ENCODE peak calls at places on chromosomes 5 and 9, in nine cellular contexts. One of them, this sample, is unnamed.

GRCh38 chr9:81622471-81623245 is 66.7 kb downstream of the TLE1 start:
- DNase-seq in activated CD4-positive, CD25-positive, alpha-beta regulatory T cell: no peak
- DNase-seq in neuronal stem cell: no peak
- DNase-seq in endothelial cell of umbilical vein: no peak
- DNase-seq in CD4-positive, CD25-positive, alpha-beta regulatory T cell: no peak
- DNase-seq in HCT116: no peak
- DNase-seq in AG09319: no peak
- DNase-seq in activated naive CD4-positive, alpha-beta T cell treated with anti-CD3 and anti-CD28 coated beads for 36 hours: no peak
- DNase-seq in NCI-H774: no peak
- DNase-seq in this sample: no peak

GRCh38 chr5:33321026-33321425 is 119.7 kb upstream of the TARS1 start:
- DNase-seq in neuronal stem cell: no peak
- DNase-seq in HCT116: no peak
- DNase-seq in AG09319: peak
- DNase-seq in CD4-positive, CD25-positive, alpha-beta regulatory T cell: no peak
- DNase-seq in activated CD4-positive, CD25-positive, alpha-beta regulatory T cell: no peak
- DNase-seq in activated naive CD4-positive, alpha-beta T cell treated with anti-CD3 and anti-CD28 coated beads for 36 hours: no peak
- DNase-seq in NCI-H774: no peak
- DNase-seq in endothelial cell of umbilical vein: peak
- DNase-seq in this sample: peak

GRCh38 chr9:105373723-105374122 is 74.1 kb upstream of the FSD1L start:
- DNase-seq in activated CD4-positive, CD25-positive, alpha-beta regulatory T cell: no peak
- DNase-seq in activated naive CD4-positive, alpha-beta T cell treated with anti-CD3 and anti-CD28 coated beads for 36 hours: no peak
- DNase-seq in CD4-positive, CD25-positive, alpha-beta regulatory T cell: no peak
- DNase-seq in AG09319: no peak
- DNase-seq in neuronal stem cell: no peak
- DNase-seq in endothelial cell of umbilical vein: no peak
- DNase-seq in NCI-H774: no peak
- DNase-seq in HCT116: no peak
- DNase-seq in this sample: no peak

GRCh38 chr9:135303280-135303647 is 176.3 kb upstream of the PPP1R26 start:
- DNase-seq in CD4-positive, CD25-positive, alpha-beta regulatory T cell: no peak
- DNase-seq in neuronal stem cell: no peak
- DNase-seq in AG09319: no peak
- DNase-seq in activated naive CD4-positive, alpha-beta T cell treated with anti-CD3 and anti-CD28 coated beads for 36 hours: no peak
- DNase-seq in endothelial cell of umbilical vein: no peak
- DNase-seq in NCI-H774: no peak
- DNase-seq in activated CD4-positive, CD25-positive, alpha-beta regulatory T cell: no peak
- DNase-seq in HCT116: no peak
- DNase-seq in this sample: no peak

GRCh38 chr9:127763918-127764384 is 14.5 kb downstream of the SH2D3C start:
- DNase-seq in AG09319: no peak
- DNase-seq in neuronal stem cell: peak
- DNase-seq in activated naive CD4-positive, alpha-beta T cell treated with anti-CD3 and anti-CD28 coated beads for 36 hours: peak
- DNase-seq in activated CD4-positive, CD25-positive, alpha-beta regulatory T cell: no peak
- DNase-seq in CD4-positive, CD25-positive, alpha-beta regulatory T cell: no peak
- DNase-seq in endothelial cell of umbilical vein: peak
- DNase-seq in HCT116: no peak
- DNase-seq in NCI-H774: peak
- DNase-seq in this sample: no peak

GRCh38 chr5:159316519-159317383 is 13.5 kb downstream of the IL12B start:
- DNase-seq in endothelial cell of umbilical vein: peak
- DNase-seq in activated naive CD4-positive, alpha-beta T cell treated with anti-CD3 and anti-CD28 coated beads for 36 hours: peak
- DNase-seq in HCT116: no peak
- DNase-seq in activated CD4-positive, CD25-positive, alpha-beta regulatory T cell: peak
- DNase-seq in CD4-positive, CD25-positive, alpha-beta regulatory T cell: peak
- DNase-seq in neuronal stem cell: peak
- DNase-seq in AG09319: no peak
- DNase-seq in NCI-H774: no peak
- DNase-seq in this sample: no peak

GRCh38 chr9:90960941-90961340 is 159.3 kb downstream of the SYK start:
- DNase-seq in AG09319: no peak
- DNase-seq in HCT116: no peak
- DNase-seq in CD4-positive, CD25-positive, alpha-beta regulatory T cell: no peak
- DNase-seq in activated naive CD4-positive, alpha-beta T cell treated with anti-CD3 and anti-CD28 coated beads for 36 hours: no peak
- DNase-seq in neuronal stem cell: no peak
- DNase-seq in NCI-H774: no peak
- DNase-seq in endothelial cell of umbilical vein: no peak
- DNase-seq in activated CD4-positive, CD25-positive, alpha-beta regulatory T cell: no peak
- DNase-seq in this sample: no peak

GRCh38 chr9:2215941-2216441 is 200.8 kb downstream of the SMARCA2 start:
- DNase-seq in activated CD4-positive, CD25-positive, alpha-beta regulatory T cell: no peak
- DNase-seq in AG09319: no peak
- DNase-seq in HCT116: no peak
- DNase-seq in CD4-positive, CD25-positive, alpha-beta regulatory T cell: no peak
- DNase-seq in NCI-H774: no peak
- DNase-seq in endothelial cell of umbilical vein: no peak
- DNase-seq in neuronal stem cell: no peak
- DNase-seq in activated naive CD4-positive, alpha-beta T cell treated with anti-CD3 and anti-CD28 coated beads for 36 hours: no peak
- DNase-seq in this sample: no peak

GRCh38 chr5:92749943-92750342 is 831.1 kb downstream of the NR2F1-AS1 start:
- DNase-seq in CD4-positive, CD25-positive, alpha-beta regulatory T cell: no peak
- DNase-seq in HCT116: peak
- DNase-seq in AG09319: no peak
- DNase-seq in NCI-H774: no peak
- DNase-seq in endothelial cell of umbilical vein: peak
- DNase-seq in neuronal stem cell: peak
- DNase-seq in activated naive CD4-positive, alpha-beta T cell treated with anti-CD3 and anti-CD28 coated beads for 36 hours: no peak
- DNase-seq in activated CD4-positive, CD25-positive, alpha-beta regulatory T cell: no peak
- DNase-seq in this sample: peak

GRCh38 chr9:21741151-21741550 is 61.3 kb upstream of the MTAP start:
- DNase-seq in activated naive CD4-positive, alpha-beta T cell treated with anti-CD3 and anti-CD28 coated beads for 36 hours: no peak
- DNase-seq in activated CD4-positive, CD25-positive, alpha-beta regulatory T cell: no peak
- DNase-seq in neuronal stem cell: no peak
- DNase-seq in HCT116: no peak
- DNase-seq in CD4-positive, CD25-positive, alpha-beta regulatory T cell: no peak
- DNase-seq in AG09319: no peak
- DNase-seq in endothelial cell of umbilical vein: no peak
- DNase-seq in NCI-H774: no peak
- DNase-seq in this sample: no peak

GRCh38 chr5:58629190-58630159 is 46.6 kb downstream of the RAB3C start:
- DNase-seq in HCT116: no peak
- DNase-seq in neuronal stem cell: no peak
- DNase-seq in NCI-H774: no peak
- DNase-seq in activated CD4-positive, CD25-positive, alpha-beta regulatory T cell: no peak
- DNase-seq in activated naive CD4-positive, alpha-beta T cell treated with anti-CD3 and anti-CD28 coated beads for 36 hours: no peak
- DNase-seq in endothelial cell of umbilical vein: peak
- DNase-seq in AG09319: no peak
- DNase-seq in CD4-positive, CD25-positive, alpha-beta regulatory T cell: no peak
- DNase-seq in this sample: no peak

GRCh38 chr9:105959491-105959890 is 265.1 kb downstream of the TMEM38B start:
- DNase-seq in endothelial cell of umbilical vein: no peak
- DNase-seq in NCI-H774: no peak
- DNase-seq in activated naive CD4-positive, alpha-beta T cell treated with anti-CD3 and anti-CD28 coated beads for 36 hours: no peak
- DNase-seq in activated CD4-positive, CD25-positive, alpha-beta regulatory T cell: no peak
- DNase-seq in HCT116: no peak
- DNase-seq in neuronal stem cell: no peak
- DNase-seq in CD4-positive, CD25-positive, alpha-beta regulatory T cell: no peak
- DNase-seq in AG09319: no peak
- DNase-seq in this sample: no peak

GRCh38 chr5:74081126-74081525 is 455.1 kb downstream of the ARHGEF28 start:
- DNase-seq in activated naive CD4-positive, alpha-beta T cell treated with anti-CD3 and anti-CD28 coated beads for 36 hours: no peak
- DNase-seq in activated CD4-positive, CD25-positive, alpha-beta regulatory T cell: no peak
- DNase-seq in NCI-H774: no peak
- DNase-seq in AG09319: no peak
- DNase-seq in CD4-positive, CD25-positive, alpha-beta regulatory T cell: no peak
- DNase-seq in neuronal stem cell: no peak
- DNase-seq in endothelial cell of umbilical vein: no peak
- DNase-seq in HCT116: no peak
- DNase-seq in this sample: no peak

GRCh38 chr5:37717276-37717612 is 122.6 kb downstream of the GDNF start:
- DNase-seq in activated naive CD4-positive, alpha-beta T cell treated with anti-CD3 and anti-CD28 coated beads for 36 hours: no peak
- DNase-seq in neuronal stem cell: no peak
- DNase-seq in AG09319: no peak
- DNase-seq in endothelial cell of umbilical vein: no peak
- DNase-seq in NCI-H774: no peak
- DNase-seq in HCT116: no peak
- DNase-seq in activated CD4-positive, CD25-positive, alpha-beta regulatory T cell: no peak
- DNase-seq in CD4-positive, CD25-positive, alpha-beta regulatory T cell: no peak
- DNase-seq in this sample: no peak

GRCh38 chr9:135756576-135756975 is 54.6 kb downstream of the KCNT1 start:
- DNase-seq in HCT116: no peak
- DNase-seq in endothelial cell of umbilical vein: no peak
- DNase-seq in AG09319: no peak
- DNase-seq in neuronal stem cell: no peak
- DNase-seq in activated naive CD4-positive, alpha-beta T cell treated with anti-CD3 and anti-CD28 coated beads for 36 hours: no peak
- DNase-seq in activated CD4-positive, CD25-positive, alpha-beta regulatory T cell: no peak
- DNase-seq in NCI-H774: no peak
- DNase-seq in CD4-positive, CD25-positive, alpha-beta regulatory T cell: no peak
- DNase-seq in this sample: no peak

GRCh38 chr9:76379494-76379893 is 14.7 kb downstream of the RFK start:
- DNase-seq in neuronal stem cell: no peak
- DNase-seq in endothelial cell of umbilical vein: peak
- DNase-seq in activated CD4-positive, CD25-positive, alpha-beta regulatory T cell: no peak
- DNase-seq in NCI-H774: peak
- DNase-seq in HCT116: no peak
- DNase-seq in CD4-positive, CD25-positive, alpha-beta regulatory T cell: no peak
- DNase-seq in AG09319: no peak
- DNase-seq in activated naive CD4-positive, alpha-beta T cell treated with anti-CD3 and anti-CD28 coated beads for 36 hours: no peak
- DNase-seq in this sample: peak

GRCh38 chr9:4519604-4520003 is 29.3 kb downstream of the SLC1A1 start:
- DNase-seq in CD4-positive, CD25-positive, alpha-beta regulatory T cell: no peak
- DNase-seq in NCI-H774: no peak
- DNase-seq in activated naive CD4-positive, alpha-beta T cell treated with anti-CD3 and anti-CD28 coated beads for 36 hours: peak
- DNase-seq in HCT116: no peak
- DNase-seq in AG09319: no peak
- DNase-seq in endothelial cell of umbilical vein: no peak
- DNase-seq in activated CD4-positive, CD25-positive, alpha-beta regulatory T cell: no peak
- DNase-seq in neuronal stem cell: no peak
- DNase-seq in this sample: no peak

GRCh38 chr5:139061274-139061673 is 136.9 kb downstream of the SIL1 start:
- DNase-seq in HCT116: no peak
- DNase-seq in neuronal stem cell: no peak
- DNase-seq in endothelial cell of umbilical vein: peak
- DNase-seq in NCI-H774: no peak
- DNase-seq in activated naive CD4-positive, alpha-beta T cell treated with anti-CD3 and anti-CD28 coated beads for 36 hours: no peak
- DNase-seq in AG09319: no peak
- DNase-seq in CD4-positive, CD25-positive, alpha-beta regulatory T cell: no peak
- DNase-seq in activated CD4-positive, CD25-positive, alpha-beta regulatory T cell: no peak
- DNase-seq in this sample: no peak

GRCh38 chr9:88310310-88310980 is 77.8 kb upstream of the SPIN1 start:
- DNase-seq in endothelial cell of umbilical vein: no peak
- DNase-seq in neuronal stem cell: no peak
- DNase-seq in NCI-H774: peak
- DNase-seq in HCT116: no peak
- DNase-seq in CD4-positive, CD25-positive, alpha-beta regulatory T cell: no peak
- DNase-seq in activated CD4-positive, CD25-positive, alpha-beta regulatory T cell: no peak
- DNase-seq in AG09319: no peak
- DNase-seq in activated naive CD4-positive, alpha-beta T cell treated with anti-CD3 and anti-CD28 coated beads for 36 hours: no peak
- DNase-seq in this sample: no peak

GRCh38 chr9:76560481-76560891 is 101.5 kb downstream of the GCNT1 start:
- DNase-seq in AG09319: no peak
- DNase-seq in CD4-positive, CD25-positive, alpha-beta regulatory T cell: no peak
- DNase-seq in HCT116: no peak
- DNase-seq in activated CD4-positive, CD25-positive, alpha-beta regulatory T cell: no peak
- DNase-seq in NCI-H774: no peak
- DNase-seq in activated naive CD4-positive, alpha-beta T cell treated with anti-CD3 and anti-CD28 coated beads for 36 hours: no peak
- DNase-seq in endothelial cell of umbilical vein: no peak
- DNase-seq in neuronal stem cell: no peak
- DNase-seq in this sample: no peak

GRCh38 chr9:133023117-133023890 is 7.5 kb upstream of the GTF3C5 start:
- DNase-seq in CD4-positive, CD25-positive, alpha-beta regulatory T cell: peak
- DNase-seq in endothelial cell of umbilical vein: no peak
- DNase-seq in activated naive CD4-positive, alpha-beta T cell treated with anti-CD3 and anti-CD28 coated beads for 36 hours: peak
- DNase-seq in HCT116: no peak
- DNase-seq in neuronal stem cell: no peak
- DNase-seq in AG09319: no peak
- DNase-seq in NCI-H774: peak
- DNase-seq in activated CD4-positive, CD25-positive, alpha-beta regulatory T cell: no peak
- DNase-seq in this sample: no peak

GRCh38 chr5:32098291-32098690 is 75.8 kb downstream of the GOLPH3 start:
- DNase-seq in activated naive CD4-positive, alpha-beta T cell treated with anti-CD3 and anti-CD28 coated beads for 36 hours: no peak
- DNase-seq in CD4-positive, CD25-positive, alpha-beta regulatory T cell: no peak
- DNase-seq in HCT116: no peak
- DNase-seq in endothelial cell of umbilical vein: peak
- DNase-seq in activated CD4-positive, CD25-positive, alpha-beta regulatory T cell: no peak
- DNase-seq in NCI-H774: no peak
- DNase-seq in AG09319: no peak
- DNase-seq in neuronal stem cell: no peak
- DNase-seq in this sample: no peak

GRCh38 chr9:19441730-19442129 is 32.9 kb downstream of the ACER2 start:
- DNase-seq in CD4-positive, CD25-positive, alpha-beta regulatory T cell: no peak
- DNase-seq in endothelial cell of umbilical vein: peak
- DNase-seq in neuronal stem cell: no peak
- DNase-seq in NCI-H774: no peak
- DNase-seq in HCT116: no peak
- DNase-seq in activated CD4-positive, CD25-positive, alpha-beta regulatory T cell: no peak
- DNase-seq in activated naive CD4-positive, alpha-beta T cell treated with anti-CD3 and anti-CD28 coated beads for 36 hours: no peak
- DNase-seq in AG09319: no peak
- DNase-seq in this sample: no peak

GRCh38 chr5:29902859-29903258 is 1290.6 kb upstream of the CDH6 start:
- DNase-seq in HCT116: no peak
- DNase-seq in endothelial cell of umbilical vein: no peak
- DNase-seq in neuronal stem cell: no peak
- DNase-seq in activated CD4-positive, CD25-positive, alpha-beta regulatory T cell: no peak
- DNase-seq in CD4-positive, CD25-positive, alpha-beta regulatory T cell: no peak
- DNase-seq in activated naive CD4-positive, alpha-beta T cell treated with anti-CD3 and anti-CD28 coated beads for 36 hours: no peak
- DNase-seq in AG09319: no peak
- DNase-seq in NCI-H774: no peak
- DNase-seq in this sample: no peak

GRCh38 chr9:8924529-8924928 is 1125.0 kb upstream of the DMAC1 start:
- DNase-seq in activated naive CD4-positive, alpha-beta T cell treated with anti-CD3 and anti-CD28 coated beads for 36 hours: no peak
- DNase-seq in NCI-H774: no peak
- DNase-seq in neuronal stem cell: no peak
- DNase-seq in CD4-positive, CD25-positive, alpha-beta regulatory T cell: no peak
- DNase-seq in HCT116: no peak
- DNase-seq in AG09319: no peak
- DNase-seq in endothelial cell of umbilical vein: no peak
- DNase-seq in activated CD4-positive, CD25-positive, alpha-beta regulatory T cell: no peak
- DNase-seq in this sample: no peak

GRCh38 chr5:111063709-111064322 is 7.7 kb upstream of the TSLP start:
- DNase-seq in AG09319: no peak
- DNase-seq in NCI-H774: no peak
- DNase-seq in neuronal stem cell: no peak
- DNase-seq in activated CD4-positive, CD25-positive, alpha-beta regulatory T cell: no peak
- DNase-seq in activated naive CD4-positive, alpha-beta T cell treated with anti-CD3 and anti-CD28 coated beads for 36 hours: no peak
- DNase-seq in HCT116: peak
- DNase-seq in CD4-positive, CD25-positive, alpha-beta regulatory T cell: no peak
- DNase-seq in endothelial cell of umbilical vein: no peak
- DNase-seq in this sample: peak

GRCh38 chr5:103211858-103212500 is 46.6 kb upstream of the MACIR start:
- DNase-seq in endothelial cell of umbilical vein: peak
- DNase-seq in neuronal stem cell: no peak
- DNase-seq in activated CD4-positive, CD25-positive, alpha-beta regulatory T cell: no peak
- DNase-seq in HCT116: no peak
- DNase-seq in AG09319: no peak
- DNase-seq in CD4-positive, CD25-positive, alpha-beta regulatory T cell: no peak
- DNase-seq in activated naive CD4-positive, alpha-beta T cell treated with anti-CD3 and anti-CD28 coated beads for 36 hours: no peak
- DNase-seq in NCI-H774: no peak
- DNase-seq in this sample: no peak

This sample was measured in epithelial cell of prostate.